ENCODE peak calls at places on chromosomes 11 and 22, in five cellular contexts. A, M, E, H and V are unnamed samples.

GRCh38 chr11:74009230-74009547 is 304 bp upstream of the UCP3 start:
- DNase-seq in A (no peak), M (no peak), E (no peak), H (no peak), V (no peak)

GRCh38 chr11:32698579-32698978 is 95.9 kb downstream of the CCDC73 start:
- DNase-seq in A (no peak), M (no peak), E (no peak), H (no peak), V (no peak)

GRCh38 chr22:38313384-38313955 is 3.8 kb downstream of the CSNK1E start:
- DNase-seq in A (peak; percentile 44), M (peak; percentile 27), E (no peak), H (peak; percentile 97), V (no peak)

GRCh38 chr11:123235117-123235686 is 40.2 kb upstream of the CLMP start:
- DNase-seq in A (no peak), M (no peak), E (peak; percentile 17), H (peak; percentile 53), V (peak; percentile 37)

GRCh38 chr11:113991170-113991569 is 16.3 kb downstream of the HTR3A start:
- DNase-seq in A (peak; percentile 50), M (no peak), E (no peak), H (peak; percentile 63), V (no peak)

GRCh38 chr11:123235687-123236261 is 40.7 kb upstream of the CLMP start:
- DNase-seq in A (no peak), M (no peak), E (no peak), H (peak; percentile 69), V (no peak)

GRCh38 chr22:32469799-32470212 is 4.8 kb upstream of the FBXO7 start:
- DNase-seq in A (peak; percentile 23), M (peak; percentile 25), E (no peak), H (peak; percentile 90), V (peak; percentile 70)

GRCh38 chr11:92941676-92942571 is 27.5 kb upstream of the MTNR1B start:
- DNase-seq in A (peak; percentile 43), M (no peak), E (peak; percentile 57), H (peak; percentile 57), V (no peak)

GRCh38 chr11:106304274-106304673 is 226.8 kb downstream of the AASDHPPT start:
- DNase-seq in A (no peak), M (no peak), E (no peak), H (peak; percentile 80), V (no peak)

GRCh38 chr11:47213985-47214564 is 699 bp upstream of the DDB2 start:
- DNase-seq in A (peak; percentile 97), M (peak; percentile 91), E (peak; percentile 93), H (peak; percentile 94), V (peak; percentile 99)

GRCh38 chr11:40306938-40307548 is 1152.4 kb downstream of the LRRC4C start:
- DNase-seq in A (peak; percentile 34), M (no peak), E (peak; percentile 6), H (peak; percentile 79), V (no peak)

GRCh38 chr11:43427971-43428370 is 69.3 kb downstream of the TTC17 start:
- DNase-seq in A (no peak), M (no peak), E (no peak), H (no peak), V (no peak)

GRCh38 chr11:57663975-57664374 is 3.9 kb upstream of the ZDHHC5 start:
- DNase-seq in A (no peak), M (no peak), E (no peak), H (no peak), V (no peak)

GRCh38 chr11:64522036-64522435 is 69.0 kb upstream of the SLC22A12 start:
- DNase-seq in A (no peak), M (no peak), E (no peak), H (no peak), V (no peak)

GRCh38 chr22:43100223-43100622 is 10.3 kb upstream of the BIK start:
- DNase-seq in A (no peak), M (no peak), E (no peak), H (no peak), V (no peak)